ENCODE peak calls at places on chromosomes 7 and 10, in nine cellular contexts. N, Y, R, K, T, P, Q, E and X are unnamed samples.

GRCh38 chr7:92634125-92634710 is 44.0 kb upstream of the FAM133B start:
- DNase-seq in T (no peak), P (no peak), N (no peak), R (no peak), E (no peak), Y (no peak), K (no peak), Q (peak; percentile 26), X (no peak)

GRCh38 chr7:39127058-39127457 is 149.3 kb downstream of the POU6F2 start:
- DNase-seq in E (no peak), P (no peak), T (no peak), N (no peak), Q (no peak), K (no peak), R (no peak), Y (no peak), X (no peak)

GRCh38 chr10:34319197-34319846 is 495.8 kb downstream of the PARD3 start:
- DNase-seq in N (peak; percentile 11), Y (no peak), T (no peak), E (peak; percentile 81), P (peak; percentile 49), R (no peak), Q (peak; percentile 89), K (no peak), X (no peak)

GRCh38 chr10:7444576-7445226 is 33.9 kb upstream of the SFMBT2 start:
- DNase-seq in P (no peak), Y (no peak), Q (no peak), T (no peak), E (peak; percentile 13), K (no peak), R (no peak), N (no peak), X (no peak)

GRCh38 chr7:4607321-4607729 is 74.8 kb upstream of the FOXK1 start:
- DNase-seq in Q (peak; percentile 23), T (no peak), R (no peak), Y (no peak), K (no peak), E (no peak), N (no peak), P (no peak), X (no peak)

GRCh38 chr7:108190891-108191290 is 60.7 kb upstream of the LAMB4 start:
- DNase-seq in N (no peak), E (no peak), P (no peak), Q (no peak), R (no peak), T (no peak), Y (no peak), K (no peak), X (no peak)

GRCh38 chr7:138472292-138473079 is 12.4 kb downstream of the TRIM24 start:
- DNase-seq in E (no peak), P (no peak), R (no peak), N (no peak), T (no peak), Y (no peak), Q (no peak), K (no peak), X (no peak)

GRCh38 chr7:82778021-82778420 is 334.4 kb upstream of the CACNA2D1 start:
- DNase-seq in R (no peak), N (no peak), P (no peak), Y (no peak), E (no peak), K (no peak), T (no peak), Q (peak; percentile 50), X (no peak)

GRCh38 chr10:60536529-60537114 is 146.9 kb upstream of the ANK3 start:
- DNase-seq in K (no peak), P (no peak), R (no peak), T (no peak), Q (peak; percentile 91), E (no peak), N (no peak), Y (no peak), X (no peak)

GRCh38 chr10:74624501-74624900 is 201.9 kb upstream of the KAT6B start:
- DNase-seq in T (no peak), R (no peak), E (no peak), K (no peak), N (no peak), P (no peak), Y (no peak), Q (no peak), X (no peak)

GRCh38 chr10:72810976-72811375 is 82.6 kb upstream of the OIT3 start:
- DNase-seq in T (no peak), E (no peak), R (no peak), N (no peak), Q (no peak), P (no peak), K (no peak), Y (no peak), X (no peak)

GRCh38 chr7:12889391-12889790 is 202.0 kb downstream of the ARL4A start:
- DNase-seq in N (no peak), T (no peak), E (no peak), P (no peak), K (no peak), Q (peak; percentile 64), Y (no peak), R (no peak), X (no peak)

GRCh38 chr7:19522486-19522885 is 186.4 kb downstream of the POLR1F start:
- DNase-seq in P (no peak), E (no peak), T (no peak), N (no peak), K (no peak), R (no peak), Y (no peak), Q (peak; percentile 85), X (no peak)

GRCh38 chr10:72009062-72009429 is 44.9 kb downstream of the CHST3 start:
- DNase-seq in N (no peak), P (no peak), E (no peak), T (no peak), K (no peak), Q (no peak), R (no peak), Y (no peak), X (no peak)

DNA sequence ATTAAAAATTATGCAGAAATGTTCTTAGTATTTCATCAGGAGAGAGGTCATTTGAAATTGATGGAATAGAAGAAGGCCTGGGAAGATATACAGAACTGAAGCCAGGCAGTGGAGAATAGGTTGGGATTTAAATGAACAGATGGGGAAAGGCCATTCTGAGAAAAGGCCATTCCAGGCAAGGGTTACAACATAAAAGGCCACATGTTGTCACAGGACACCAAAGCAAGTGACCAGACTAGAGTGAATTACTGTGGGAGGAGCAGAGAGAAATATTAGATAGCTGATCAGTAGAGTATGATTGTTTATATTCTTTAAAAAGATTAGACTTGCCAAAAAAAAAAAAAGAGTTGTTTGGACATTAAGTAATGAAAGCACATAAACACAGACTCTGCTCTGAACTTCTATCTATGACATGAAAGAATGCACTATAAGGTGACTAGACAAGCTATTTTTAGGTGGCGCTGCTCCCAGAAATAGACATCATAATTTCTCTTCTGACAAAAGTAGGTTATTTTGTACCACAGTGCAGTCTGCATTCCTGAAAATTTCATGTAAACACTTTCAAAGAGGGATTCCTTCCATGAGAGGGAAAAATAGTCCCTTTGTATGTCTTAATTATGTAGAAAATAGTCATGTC is 55.2 kb upstream of the DKK1 start:
- DNase-seq in P (no peak), N (no peak), R (no peak), Y (no peak), Q (peak; percentile 26), K (no peak), E (no peak), T (no peak), X (no peak)
- H3K9me3 ChIP-seq in P (no peaks in the 10 kb centered on the region), N (no peaks in the 10 kb centered on the region), R (no peaks in the 10 kb centered on the region), Y (no peaks in the 10 kb centered on the region), Q (no peaks in the 10 kb centered on the region), K (no peaks in the 10 kb centered on the region), E (no peaks in the 10 kb centered on the region), T (no peaks in the 10 kb centered on the region), X (no peaks in the 10 kb centered on the region)

DNA sequence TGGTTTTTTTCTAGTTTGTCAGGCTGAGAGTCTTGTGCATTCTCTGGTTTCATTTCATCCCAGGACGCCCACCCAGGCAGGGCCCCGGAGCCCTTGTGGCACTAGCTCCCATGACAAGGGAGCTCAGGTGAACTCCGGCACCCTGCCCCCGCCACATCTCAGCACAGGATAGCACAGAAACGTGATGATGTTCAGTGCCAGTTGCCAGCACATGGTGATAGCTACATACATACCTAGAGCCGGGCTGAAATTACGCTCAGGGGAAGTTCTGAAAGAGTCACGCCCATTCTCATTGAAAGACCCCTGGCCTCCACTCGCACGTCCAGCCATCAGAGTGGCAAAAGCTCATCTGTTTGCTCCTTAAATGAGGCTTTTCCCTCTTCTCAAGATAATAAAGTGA is 273.7 kb downstream of the PTPRN2 start:
- DNase-seq in T (no peak), N (no peak), P (no peak), Q (no peak), Y (no peak), E (no peak), R (no peak), K (no peak), X (no peak)
- H3K9me3 ChIP-seq in T (no peaks in the 10 kb centered on the region), N (peaks cover 3% of the 10 kb centered on the region), P (no peaks in the 10 kb centered on the region), Q (peaks cover 2% of the 10 kb centered on the region), Y (no peaks in the 10 kb centered on the region), E (no peaks in the 10 kb centered on the region), R (no peaks in the 10 kb centered on the region), K (no peaks in the 10 kb centered on the region), X (peaks cover 2% of the 10 kb centered on the region)

DNA sequence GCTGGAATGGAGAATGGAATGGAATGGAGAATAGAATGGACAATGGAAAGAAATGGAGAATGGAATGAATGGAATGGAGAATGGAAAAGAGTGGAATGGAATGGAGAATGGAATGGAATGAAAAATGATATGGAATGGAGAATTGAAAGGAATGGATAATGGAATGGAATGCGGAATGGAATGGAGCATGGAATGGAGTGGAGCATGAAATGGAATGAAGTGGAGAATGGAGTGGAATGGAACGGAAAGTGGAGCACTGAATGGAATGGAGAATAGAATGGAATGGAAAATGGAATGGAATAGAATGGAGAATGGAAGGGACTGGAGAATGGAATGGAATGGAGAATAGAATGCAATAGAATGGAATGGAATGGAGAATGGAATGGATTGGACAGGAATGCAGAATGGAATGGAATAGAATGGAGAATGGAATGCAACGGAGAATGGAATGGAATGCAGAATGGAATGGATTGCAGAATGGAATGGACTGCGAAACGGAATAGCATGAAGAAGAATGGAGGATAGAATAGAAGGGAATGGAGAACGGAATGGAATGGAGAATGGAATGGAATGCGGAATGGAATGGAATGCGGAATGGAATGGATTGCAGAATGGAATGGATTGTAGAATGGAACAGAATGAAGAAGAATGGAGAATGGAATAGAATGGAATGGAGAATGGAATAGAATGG is 89.4 kb downstream of the NSUN6 start:
- DNase-seq in N (no peak), Q (no peak), K (no peak), R (no peak), T (no peak), P (no peak), E (no peak), Y (no peak), X (no peak)
- H3K9me3 ChIP-seq in N (no peaks in the 10 kb centered on the region), Q (no peaks in the 10 kb centered on the region), K (no peaks in the 10 kb centered on the region), R (no peaks in the 10 kb centered on the region), T (peaks cover 38% of the 10 kb centered on the region), P (no peaks in the 10 kb centered on the region), E (no peaks in the 10 kb centered on the region), Y (no peaks in the 10 kb centered on the region), X (peaks cover 17% of the 10 kb centered on the region)

GRCh38 chr7:63077841-63078240 is 920.8 kb upstream of the ZNF722 start:
- DNase-seq in N (no peak), T (no peak), P (no peak), E (no peak), Q (no peak), K (no peak), Y (no peak), R (no peak), X (no peak)
- H3K9me3 ChIP-seq in N (peaks cover 4% of the 10 kb centered on the region), T (peaks cover 83% of the 10 kb centered on the region), P (no peaks in the 10 kb centered on the region), E (peaks cover 25% of the 10 kb centered on the region), Q (no peaks in the 10 kb centered on the region), K (no peaks in the 10 kb centered on the region), Y (no peaks in the 10 kb centered on the region), R (no peaks in the 10 kb centered on the region), X (peaks cover 2% of the 10 kb centered on the region)

GRCh38 chr7:33725641-33726040 is 179.7 kb upstream of the BMPER start:
- DNase-seq in P (no peak), N (no peak), K (no peak), E (no peak), Y (no peak), Q (no peak), R (no peak), T (no peak), X (no peak)
- H3K9me3 ChIP-seq in P (no peaks in the 10 kb centered on the region), N (no peaks in the 10 kb centered on the region), K (no peaks in the 10 kb centered on the region), E (no peaks in the 10 kb centered on the region), Y (no peaks in the 10 kb centered on the region), Q (no peaks in the 10 kb centered on the region), R (no peaks in the 10 kb centered on the region), T (no peaks in the 10 kb centered on the region), X (no peaks in the 10 kb centered on the region)